ENCODE peak calls at places on chromosomes 5 and 9, in four cellular contexts. Q, K, L and Y are unnamed samples.

GRCh38 chr5:114419941-114420340 is 58.1 kb downstream of the KCNN2 start:
- DNase-seq in L (no peak), Q (no peak), K (no peak), Y (no peak)

GRCh38 chr9:121538221-121538620 is 38.6 kb upstream of the GGTA1 start:
- DNase-seq in Q (no peak), K (no peak), L (no peak), Y (peak)

GRCh38 chr9:115208503-115208902 is 90.5 kb upstream of the TNC start:
- DNase-seq in Q (no peak), L (no peak), K (no peak), Y (no peak)

GRCh38 chr5:79257314-79257713 is 21.4 kb downstream of the JMY start:
- DNase-seq in L (no peak), K (no peak), Q (no peak), Y (no peak)

GRCh38 chr5:149445739-149446369 is 66.8 kb upstream of the IL17B start:
- DNase-seq in L (no peak), Q (no peak), K (no peak), Y (peak)

GRCh38 chr9:125435776-125436612 is 174.4 kb downstream of the GAPVD1 start:
- DNase-seq in Q (no peak), L (no peak), K (no peak), Y (no peak)

GRCh38 chr5:38808666-38809343 is 37.0 kb upstream of the OSMR start:
- DNase-seq in Q (no peak), L (no peak), K (no peak), Y (no peak)

GRCh38 chr9:23829580-23830458 is 3.8 kb upstream of the ELAVL2 start:
- DNase-seq in K (no peak), Q (no peak), L (no peak), Y (no peak)

GRCh38 chr5:158966691-158967090 is 133.0 kb downstream of the EBF1 start:
- DNase-seq in Q (no peak), L (no peak), K (no peak), Y (no peak)

GRCh38 chr5:16864566-16864965 is 71.5 kb downstream of the MYO10 start:
- DNase-seq in L (no peak), K (no peak), Q (no peak), Y (no peak)

GRCh38 chr9:2015581-2016410 is 649 bp downstream of the SMARCA2 start:
- DNase-seq in K (peak), Q (peak), L (no peak), Y (peak)

GRCh38 chr9:134814598-134815215 is 65.9 kb upstream of the FCN2 start:
- DNase-seq in Q (no peak), K (no peak), L (no peak), Y (no peak)

GRCh38 chr9:4077499-4078102 is 222.3 kb downstream of the GLIS3 start:
- DNase-seq in K (peak), Q (no peak), L (peak), Y (peak)